ENCODE peak calls at places on chromosomes 2 and 18, in ten cellular contexts. F is keratinocyte; W is CD8-positive, alpha-beta memory T cell; H is uterus; G is heart right ventricle; M is heart left ventricle; K is upper lobe of right lung; Q is right lobe of liver; U is cardiac muscle cell; D is endothelial cell of umbilical vein. Z is an unnamed sample. For H3K4me1, the result is how much of the 10 kb centered on the place peaks cover.

GRCh38 chr18:79749251-79750191 is 48.2 kb upstream of the KCNG2 start:
- DNase-seq in F (no peak), W (no peak), H (no peak), G (no peak), M (no peak), K (peak), Q (peak), U (no peak), D (no peak), Z (no peak)

GRCh38 chr18:63155169-63155852 is 164.3 kb downstream of the BCL2 start:
- DNase-seq in F (no peak), W (peak), H (no peak), G (peak), M (peak), K (peak), Q (peak), U (peak), D (peak), Z (peak)

GRCh38 chr18:57771183-57771582 is 31.9 kb downstream of the ATP8B1 start:
- DNase-seq in F (no peak), W (no peak), H (no peak), G (no peak), M (no peak), K (no peak), Q (no peak), U (no peak), D (peak), Z (no peak)

GRCh38 chr18:73752965-73753364 is 394.7 kb downstream of the FBXO15 start:
- DNase-seq in F (no peak), W (no peak), H (no peak), G (no peak), M (no peak), K (no peak), Q (no peak), U (no peak), D (no peak), Z (no peak)

GRCh38 chr2:69682525-69682924 is 39.0 kb upstream of the AAK1 start:
- DNase-seq in F (no peak), W (no peak), H (no peak), G (no peak), M (no peak), K (no peak), Q (no peak), U (no peak), D (no peak), Z (no peak)

GRCh38 chr2:229731916-229732315 is 17.6 kb upstream of the DNER start:
- DNase-seq in F (no peak), W (no peak), H (no peak), G (no peak), M (no peak), K (no peak), Q (peak), U (no peak), D (no peak), Z (no peak)

GRCh38 chr2:63872571-63873328 is 31.1 kb downstream of the UGP2 start:
- DNase-seq in F (no peak), W (no peak), H (no peak), G (no peak), M (peak), K (no peak), Q (no peak), U (peak), D (peak), Z (no peak)

GRCh38 chr2:112814278-112814677 is 22.3 kb downstream of the IL1B start:
- DNase-seq in F (no peak), W (no peak), H (no peak), G (no peak), M (no peak), K (no peak), Q (no peak), U (no peak), D (no peak), Z (no peak)

GRCh38 chr2:178388287-178388686 is 62.7 kb downstream of the PRKRA start:
- DNase-seq in F (no peak), W (no peak), H (no peak), G (no peak), M (no peak), K (no peak), Q (no peak), U (no peak), D (no peak), Z (no peak)

GRCh38 chr2:172943992-172944793 is 131.5 kb upstream of the MAP3K20 start:
- DNase-seq in F (no peak), W (no peak), H (no peak), G (no peak), M (no peak), K (no peak), Q (no peak), U (no peak), D (no peak), Z (no peak)

GRCh38 chr2:230877737-230878598 is 13.2 kb downstream of the ITM2C start:
- DNase-seq in F (no peak), W (peak), H (no peak), G (no peak), M (no peak), K (peak), Q (peak), U (no peak), D (no peak), Z (no peak)

GRCh38 chr2:98009887-98010760 is 14.4 kb upstream of the TMEM131 start:
- DNase-seq in F (no peak), W (no peak), H (no peak), G (no peak), M (no peak), K (no peak), Q (no peak), U (no peak), D (no peak), Z (no peak)

GRCh38 chr18:29586210-29586609 is 1409.3 kb upstream of the CDH2 start:
- DNase-seq in F (no peak), W (no peak), H (no peak), G (no peak), M (no peak), K (no peak), Q (no peak), U (no peak), D (no peak), Z (no peak)

GRCh38 chr2:140604096-140604495 is 1526.7 kb downstream of the LRP1B start:
- DNase-seq in F (no peak), W (no peak), H (no peak), G (no peak), M (no peak), K (no peak), Q (no peak), U (no peak), D (no peak), Z (no peak)

GRCh38 chr2:36277146-36277808 is 78.3 kb upstream of the CRIM1 start:
- DNase-seq in F (peak), W (no peak), H (no peak), G (no peak), M (no peak), K (no peak), Q (no peak), U (no peak), D (peak), Z (no peak)

GRCh38 chr18:28267878-28268625 is 91.1 kb upstream of the CDH2 start:
- DNase-seq in F (no peak), W (no peak), H (no peak), G (no peak), M (no peak), K (no peak), Q (no peak), U (no peak), D (peak), Z (no peak)

GRCh38 chr18:61892683-61893303 is at the start of gene RNF152:
- DNase-seq in F (no peak), W (peak), H (peak), G (peak), M (peak), K (peak), Q (peak), U (peak), D (peak), Z (peak)

GRCh38 chr2:96844405-96844808 is 586 bp upstream of the ANKRD23 start:
- DNase-seq in F (no peak), W (no peak), H (no peak), G (no peak), M (no peak), K (no peak), Q (no peak), U (no peak), D (no peak), Z (no peak)

GRCh38 chr2:36820942-36821605 is 124.6 kb downstream of the VIT start:
- DNase-seq in F (no peak), W (no peak), H (no peak), G (no peak), M (no peak), K (no peak), Q (peak), U (no peak), D (no peak), Z (no peak)

GRCh38 chr2:88199912-88200682 is 30.0 kb downstream of the THNSL2 start:
- DNase-seq in F (no peak), W (no peak), H (no peak), G (peak), M (peak), K (peak), Q (no peak), U (peak), D (no peak), Z (peak)

GRCh38 chr2:150097891-150098595 is 389.4 kb downstream of the RND3 start:
- DNase-seq in F (no peak), W (no peak), H (no peak), G (no peak), M (no peak), K (no peak), Q (no peak), U (no peak), D (peak), Z (no peak)

GRCh38 chr2:231199219-231199618 is 788 bp downstream of the ARMC9 start:
- DNase-seq in F (no peak), W (no peak), H (no peak), G (no peak), M (no peak), K (no peak), Q (no peak), U (no peak), D (no peak), Z (no peak)

GRCh38 chr2:222866358-222866960 is 5.6 kb downstream of the ACSL3 start:
- DNase-seq in F (no peak), W (no peak), H (no peak), G (no peak), M (peak), K (no peak), Q (peak), U (peak), D (no peak), Z (no peak)

GRCh38 chr2:207422307-207422960 is 107.3 kb upstream of the CREB1 start:
- DNase-seq in F (no peak), W (no peak), H (no peak), G (no peak), M (no peak), K (no peak), Q (no peak), U (no peak), D (no peak), Z (no peak)

GRCh38 chr2:155080394-155080793 is 381.9 kb downstream of the KCNJ3 start:
- DNase-seq in F (no peak), W (no peak), H (no peak), G (no peak), M (no peak), K (no peak), Q (no peak), U (no peak), D (no peak), Z (no peak)

GRCh38 chr2:29606105-29606871 is 315.1 kb downstream of the ALK start:
- DNase-seq in F (peak), W (no peak), H (no peak), G (no peak), M (no peak), K (no peak), Q (no peak), U (no peak), D (no peak), Z (no peak)

GRCh38 chr2:241618296-241618805 is 18.6 kb downstream of the THAP4 start:
- DNase-seq in F (no peak), W (no peak), H (no peak), G (no peak), M (no peak), K (no peak), Q (no peak), U (no peak), D (no peak), Z (no peak)

GRCh38 chr2:3302421-3302750 is 75.2 kb downstream of the EIPR1 start:
- DNase-seq in F (no peak), W (no peak), H (no peak), G (no peak), M (no peak), K (no peak), Q (no peak), U (no peak), D (no peak), Z (no peak)

GRCh38 chr2:169637620-169638019 is 53.5 kb downstream of the PPIG start:
- DNase-seq in F (no peak), W (no peak), H (no peak), G (no peak), M (no peak), K (no peak), Q (no peak), U (no peak), D (no peak), Z (no peak)

GRCh38 chr2:169507698-169508097 is 1.8 kb upstream of the KLHL41 start:
- DNase-seq in F (no peak), W (no peak), H (no peak), G (no peak), M (no peak), K (no peak), Q (no peak), U (no peak), D (peak), Z (no peak)

GRCh38 chr2:11333431-11334183 is 10.8 kb downstream of the ROCK2 start:
- DNase-seq in F (no peak), W (no peak), H (no peak), G (no peak), M (no peak), K (no peak), Q (no peak), U (no peak), D (no peak), Z (no peak)

GRCh38 chr18:23032030-23032582 is 99.0 kb downstream of the RBBP8 start:
- DNase-seq in F (peak), W (no peak), H (no peak), G (no peak), M (no peak), K (no peak), Q (no peak), U (no peak), D (peak), Z (no peak)

GRCh38 chr18:51363384-51363783 is 165.9 kb upstream of the MEX3C start:
- DNase-seq in F (no peak), W (no peak), H (no peak), G (no peak), M (no peak), K (no peak), Q (no peak), U (no peak), D (no peak), Z (no peak)

DNA sequence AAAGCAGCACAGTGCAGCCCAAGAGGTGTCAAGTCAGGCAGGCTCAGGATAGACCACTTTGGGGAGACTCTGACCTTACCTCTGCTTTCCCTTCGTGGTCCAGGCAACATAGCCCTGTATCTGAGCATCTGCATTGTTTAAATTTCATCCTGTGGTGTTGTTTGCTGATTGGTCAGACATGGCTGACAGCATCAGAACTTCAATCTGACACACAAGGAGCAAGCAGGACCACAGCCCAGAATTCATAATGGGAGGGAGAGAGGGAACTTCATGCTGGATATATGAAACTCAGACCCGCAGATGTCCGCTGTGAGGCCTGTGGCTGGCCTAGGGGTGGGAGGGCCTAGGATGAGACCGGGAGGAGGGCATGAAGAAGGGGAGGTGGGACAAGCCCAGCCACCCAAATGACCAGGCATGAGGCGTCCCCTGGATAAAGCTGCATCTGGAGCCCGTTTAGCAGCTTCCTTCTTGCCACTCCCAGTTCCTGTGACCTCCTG is 285.6 kb downstream of the TCF4 start:
- DNase-seq in F (no peak), W (no peak), H (no peak), G (peak), M (peak), K (no peak), Q (no peak), U (no peak), D (no peak), Z (no peak)
- H3K4me1 ChIP-seq in F (under half), W (under half), H (under half), G (half or more), M (half or more), K (under half), Q (under half), U (under half), D (under half), Z (under half)

GRCh38 chr2:237343993-237344392 is 70.0 kb downstream of the COL6A3 start:
- DNase-seq in F (no peak), W (no peak), H (no peak), G (no peak), M (no peak), K (no peak), Q (no peak), U (no peak), D (no peak), Z (no peak)
- H3K27ac ChIP-seq in F (no peak), W (no peak), H (peak), G (no peak), M (peak), K (no peak), Q (no peak), U (no peak), D (no peak), Z (no peak)

DNA sequence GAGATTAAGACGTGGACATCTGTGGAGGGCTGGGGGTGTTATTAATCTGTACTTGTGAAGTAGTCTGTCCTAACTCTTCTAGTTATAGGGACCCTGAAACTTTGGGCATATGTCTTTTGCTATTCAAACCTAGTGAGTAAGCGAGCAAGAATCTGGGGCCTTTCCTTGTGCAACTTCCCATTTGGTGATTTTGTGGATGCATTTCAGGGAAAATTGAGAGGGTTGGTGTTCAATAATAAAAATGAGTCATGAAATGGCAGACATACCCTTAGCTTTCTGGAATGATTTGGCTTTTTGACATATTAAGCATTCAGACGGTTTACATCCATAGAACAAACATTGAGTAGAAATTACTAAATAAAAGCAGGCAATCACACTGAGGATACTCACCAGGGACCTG is 17.0 kb downstream of the COL4A4 start:
- DNase-seq in F (no peak), W (no peak), H (no peak), G (no peak), M (no peak), K (no peak), Q (no peak), U (no peak), D (no peak), Z (no peak)
- H3K4me1 ChIP-seq in F (under half), W (under half), H (under half), G (under half), M (under half), K (under half), Q (under half), U (under half), D (under half), Z (under half)

GRCh38 chr18:34796013-34796657 is 86.0 kb downstream of the DTNA start:
- DNase-seq in F (no peak), W (no peak), H (no peak), G (no peak), M (no peak), K (no peak), Q (no peak), U (no peak), D (no peak), Z (no peak)

GRCh38 chr18:34789768-34790344 is 79.8 kb downstream of the DTNA start:
- DNase-seq in F (no peak), W (no peak), H (no peak), G (no peak), M (no peak), K (no peak), Q (no peak), U (no peak), D (no peak), Z (no peak)

GRCh38 chr18:34795070-34795740 is 85.1 kb downstream of the DTNA start:
- DNase-seq in F (no peak), W (no peak), H (no peak), G (peak), M (peak), K (no peak), Q (no peak), U (no peak), D (no peak), Z (no peak)

DNA sequence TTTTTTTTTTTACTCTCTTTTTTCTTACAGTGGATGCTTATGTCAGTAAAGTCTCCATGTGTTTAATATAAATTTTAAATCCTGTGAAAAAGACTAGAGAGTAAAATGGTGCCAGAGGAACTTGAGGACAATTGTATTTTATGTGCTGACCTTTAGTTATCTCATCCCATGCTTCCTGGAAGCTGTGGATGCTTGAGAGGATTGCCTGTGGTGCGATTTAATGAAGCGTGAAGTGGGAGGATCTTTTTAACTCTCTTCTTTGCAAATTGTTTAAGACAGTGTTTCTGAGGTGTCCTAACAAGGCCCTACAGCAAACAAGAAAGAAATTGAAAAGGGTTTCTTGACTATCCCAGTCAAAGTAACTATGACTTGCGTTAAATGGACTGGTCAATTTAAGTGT is 84.2 kb downstream of the DTNA start:
- DNase-seq in F (no peak), W (no peak), H (no peak), G (no peak), M (no peak), K (no peak), Q (no peak), U (no peak), D (no peak), Z (no peak)
- H3K27ac ChIP-seq in F (no peak), W (no peak), H (no peak), G (no peak), M (peak), K (no peak), Q (no peak), U (no peak), D (no peak), Z (no peak)

GRCh38 chr2:44285237-44285636 is 10.0 kb downstream of the SLC3A1 start:
- DNase-seq in F (no peak), W (no peak), H (no peak), G (no peak), M (no peak), K (no peak), Q (no peak), U (no peak), D (no peak), Z (no peak)
- H3K4me1 ChIP-seq in F (under half), W (under half), H (under half), G (under half), M (under half), K (under half), Q (under half), U (under half), D (under half), Z (under half)

GRCh38 chr18:24995738-24996137 is 356.2 kb downstream of the ZNF521 start:
- DNase-seq in F (no peak), W (no peak), H (no peak), G (no peak), M (no peak), K (no peak), Q (no peak), U (no peak), D (no peak), Z (no peak)
- H3K27ac ChIP-seq in F (no peak), W (no peak), H (no peak), G (no peak), M (no peak), K (no peak), Q (no peak), U (no peak), D (no peak), Z (no peak)

GRCh38 chr2:213068681-213069359 is 82.6 kb downstream of the IKZF2 start:
- DNase-seq in F (no peak), W (no peak), H (no peak), G (no peak), M (no peak), K (no peak), Q (no peak), U (no peak), D (no peak), Z (no peak)
- H3K4me1 ChIP-seq in F (under half), W (under half), H (under half), G (under half), M (under half), K (under half), Q (under half), U (under half), D (under half), Z (under half)

DNA sequence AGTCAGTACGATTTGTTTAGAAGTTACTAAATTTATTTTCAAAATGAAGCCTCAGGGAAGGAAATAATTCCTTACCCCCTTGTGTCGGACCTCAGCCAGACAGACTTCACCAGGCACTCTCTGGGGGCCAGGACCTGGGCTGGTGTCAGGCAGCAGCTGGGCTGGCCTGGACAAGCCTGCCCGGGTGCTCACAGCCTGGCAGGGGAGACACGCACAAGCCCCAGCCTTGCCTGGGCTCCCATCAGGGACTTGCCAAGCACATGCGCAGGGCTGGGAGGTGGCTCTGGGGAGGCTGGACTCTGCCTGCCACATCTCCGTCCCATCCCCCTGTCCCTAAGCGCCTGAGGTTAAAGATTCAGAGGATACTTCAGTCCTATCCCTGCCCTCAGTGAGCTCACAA is 56.8 kb upstream of the HS6ST1 start:
- DNase-seq in F (no peak), W (peak), H (no peak), G (no peak), M (no peak), K (peak), Q (no peak), U (no peak), D (no peak), Z (no peak)
- H3K27ac ChIP-seq in F (peak), W (no peak), H (peak), G (no peak), M (peak), K (peak), Q (no peak), U (no peak), D (no peak), Z (no peak)